ENCODE peak calls at places on chromosomes 11 and 22, in four cellular contexts. J is HCT116; D is CD8-positive, alpha-beta T cell; U is DND-41. B is an unnamed sample.

GRCh38 chr11:77650165-77650564 is 12.6 kb upstream of the CLNS1A start:
- DNase-seq in J (no peak), D (no peak), U (no peak), B (no peak)

GRCh38 chr11:67983916-67984315 is 20.0 kb downstream of the UNC93B1 start:
- DNase-seq in J (no peak), D (no peak), U (no peak), B (no peak)

GRCh38 chr22:25567305-25567704 is 2.8 kb downstream of the GRK3 start:
- DNase-seq in J (no peak), D (no peak), U (no peak), B (no peak)

GRCh38 chr11:100682247-100682969 is 4.7 kb upstream of the ARHGAP42 start:
- DNase-seq in J (peak; percentile 21), D (no peak), U (no peak), B (no peak)

GRCh38 chr11:95296165-95296564 is 65.2 kb upstream of the SESN3 start:
- DNase-seq in J (no peak), D (no peak), U (no peak), B (no peak)

GRCh38 chr11:22065472-22065871 is 127.4 kb upstream of the ANO5 start:
- DNase-seq in J (no peak), D (no peak), U (no peak), B (no peak)

GRCh38 chr11:62911137-62912130 is 9.7 kb downstream of the CHRM1 start:
- DNase-seq in J (no peak), D (no peak), U (no peak), B (no peak)

GRCh38 chr11:57745206-57745605 is 3.9 kb downstream of the SELENOH start:
- DNase-seq in J (no peak), D (no peak), U (no peak), B (no peak)

GRCh38 chr11:33258631-33259184 is 1.5 kb downstream of the HIPK3 start:
- DNase-seq in J (no peak), D (no peak), U (no peak), B (no peak)

GRCh38 chr22:38870312-38870741 is 1.7 kb downstream of the CBX6 start:
- DNase-seq in J (peak; percentile 71), D (peak; percentile 77), U (peak; percentile 90), B (peak; percentile 77)

GRCh38 chr11:32594272-32594671 is 10.6 kb downstream of the EIF3M start:
- DNase-seq in J (no peak), D (no peak), U (no peak), B (no peak)

GRCh38 chr11:65429724-65430405 is 7.3 kb downstream of the NEAT1 start:
- DNase-seq in J (no peak), D (no peak), U (peak; percentile 70), B (peak; percentile 43)
- H3K36me3 ChIP-seq in J (peaks cover 7% of the 10 kb centered on the region), D (no peaks in the 10 kb centered on the region), U (peaks cover 36% of the 10 kb centered on the region), B (no peaks in the 10 kb centered on the region)

GRCh38 chr11:837189-837989 is 4.6 kb downstream of the CD151 start:
- DNase-seq in J (no peak), D (no peak), U (no peak), B (no peak)
- H3K4me1 ChIP-seq in J (peaks cover 34% of the 10 kb centered on the region), D (peaks cover 31% of the 10 kb centered on the region), U (peaks cover 31% of the 10 kb centered on the region), B (peaks cover 17% of the 10 kb centered on the region)

DNA sequence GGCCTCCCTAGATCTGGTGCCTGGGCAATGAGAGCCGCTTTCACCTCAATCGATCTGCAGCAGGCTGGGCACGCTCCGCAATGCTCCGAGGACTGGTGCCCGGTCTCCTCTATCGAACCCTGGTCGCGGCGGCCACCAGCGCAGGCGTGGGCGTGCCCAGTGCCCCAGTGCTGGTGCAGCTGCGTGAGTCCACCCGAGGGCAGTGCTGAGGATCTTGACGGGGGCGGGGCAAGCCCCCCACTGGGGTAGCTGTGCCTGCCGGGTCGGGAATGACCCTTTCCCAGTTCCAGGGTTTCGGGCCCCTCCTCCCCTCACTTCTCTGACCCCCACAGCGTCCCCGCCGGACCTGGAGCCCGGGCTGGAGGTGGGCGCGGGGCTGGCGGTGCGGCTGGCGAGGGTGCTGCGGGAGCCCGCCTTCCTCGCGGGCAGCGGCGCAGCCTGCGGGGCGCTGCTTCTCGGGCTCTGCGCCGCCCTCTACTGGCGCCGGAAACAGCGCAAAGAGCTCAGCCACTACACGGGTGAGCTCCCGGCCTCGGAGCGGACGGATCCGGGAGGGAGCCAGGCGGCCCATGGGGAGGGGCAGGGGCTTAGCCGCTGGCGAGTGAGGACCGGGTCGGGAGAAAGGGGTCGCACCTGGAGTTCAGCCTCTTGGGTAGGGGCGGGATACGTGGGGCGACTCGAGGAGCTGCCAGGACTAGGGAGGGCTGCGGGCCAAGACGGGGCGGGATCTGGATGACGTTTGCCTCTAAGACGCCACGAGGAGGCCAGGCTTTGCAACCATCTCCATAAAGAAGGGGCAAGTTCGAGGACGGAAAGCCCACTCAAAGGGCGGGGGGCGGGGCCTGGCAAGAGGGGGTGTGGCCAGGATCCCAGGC is 10.9 kb downstream of the ROBO3 start:
- DNase-seq in J (peak; percentile 94), D (peak; percentile 67), U (no peak), B (peak; percentile 81)
- H3K27ac ChIP-seq in J (peak overlapping the region; percentile 83), D (peak overlapping the region; percentile 77), U (no peak overlapping the region), B (peak overlapping the region; percentile 79)

GRCh38 chr11:134155946-134156865 is 67.6 kb downstream of the NCAPD3 start:
- DNase-seq in J (no peak), D (no peak), U (no peak), B (no peak)

GRCh38 chr11:134155456-134155855 is 68.3 kb downstream of the NCAPD3 start:
- DNase-seq in J (no peak), D (no peak), U (no peak), B (no peak)

GRCh38 chr11:134153147-134153905 is 70.4 kb downstream of the NCAPD3 start:
- DNase-seq in J (no peak), D (no peak), U (no peak), B (no peak)

GRCh38 chr11:134152692-134153091 is 71.1 kb downstream of the NCAPD3 start:
- DNase-seq in J (no peak), D (no peak), U (no peak), B (no peak)

GRCh38 chr11:134154441-134154840 is 69.3 kb downstream of the NCAPD3 start:
- DNase-seq in J (no peak), D (no peak), U (no peak), B (no peak)
- H3K36me3 ChIP-seq in J (peaks cover 65% of the 10 kb centered on the region), D (peaks cover 14% of the 10 kb centered on the region), U (peaks cover 98% of the 10 kb centered on the region), B (peaks cover 85% of the 10 kb centered on the region)

GRCh38 chr22:22925146-22925794 is 37.7 kb downstream of the IGLL5 start:
- DNase-seq in J (no peak), D (no peak), U (no peak), B (no peak)
- H3K4me1 ChIP-seq in J (no peaks in the 10 kb centered on the region), D (peaks cover 11% of the 10 kb centered on the region), U (peaks cover 24% of the 10 kb centered on the region), B (peaks cover 5% of the 10 kb centered on the region)

DNA sequence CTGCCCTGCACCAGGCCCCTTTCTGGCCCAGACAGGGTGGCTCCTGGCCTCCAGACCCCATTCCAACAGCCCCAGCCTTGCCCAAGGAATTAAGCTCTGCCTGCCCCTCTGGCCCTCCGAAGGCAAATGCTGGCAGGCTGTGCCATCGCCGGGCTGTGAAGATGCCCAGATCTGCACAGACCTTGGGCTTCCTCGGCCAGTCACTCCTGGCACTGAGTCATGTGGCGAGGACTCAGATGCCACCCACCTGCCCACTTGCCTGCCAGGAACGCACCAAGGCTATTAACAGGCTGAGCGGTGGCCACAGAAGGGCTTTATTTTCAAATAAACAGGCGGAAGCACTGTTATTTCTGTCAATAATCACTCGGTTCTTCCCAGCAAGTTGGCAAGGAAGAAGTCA is 50.3 kb upstream of the TTLL12 start:
- DNase-seq in J (no peak), D (no peak), U (no peak), B (no peak)
- H3K27ac ChIP-seq in J (no peak overlapping the region), D (no peak overlapping the region), U (no peak overlapping the region), B (no peak overlapping the region)

DNA sequence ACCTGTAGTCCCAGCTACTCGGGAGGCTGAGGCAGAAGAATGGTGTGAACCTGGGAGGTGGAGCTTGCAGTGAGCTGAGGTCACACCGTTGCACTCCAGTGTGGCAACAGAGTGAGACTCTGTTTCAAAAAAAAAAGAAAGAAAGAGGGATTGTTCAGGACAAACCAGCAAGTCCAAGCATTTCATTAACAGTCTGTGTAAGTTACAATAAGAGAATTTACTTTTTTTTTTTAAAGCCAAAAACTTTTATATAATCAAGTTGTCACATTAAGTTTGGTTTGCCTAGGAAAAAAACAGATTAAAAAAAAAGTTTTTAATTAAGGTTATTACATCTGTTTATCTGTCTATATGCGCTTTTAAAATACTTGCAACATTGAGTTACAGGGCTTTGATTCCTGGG is 10.5 kb downstream of the TMEM138 start:
- DNase-seq in J (no peak), D (no peak), U (no peak), B (no peak)
- H3K36me3 ChIP-seq in J (peaks cover 10% of the 10 kb centered on the region), D (peaks cover 22% of the 10 kb centered on the region), U (peaks cover 57% of the 10 kb centered on the region), B (peaks cover under 1% of the 10 kb centered on the region)

GRCh38 chr22:37237371-37238268 is 6.4 kb downstream of the RAC2 start:
- DNase-seq in J (no peak), D (no peak), U (no peak), B (no peak)
- H3K4me1 ChIP-seq in J (peaks cover 2% of the 10 kb centered on the region), D (peaks cover 97% of the 10 kb centered on the region), U (peaks cover 55% of the 10 kb centered on the region), B (peaks cover 87% of the 10 kb centered on the region)

DNA sequence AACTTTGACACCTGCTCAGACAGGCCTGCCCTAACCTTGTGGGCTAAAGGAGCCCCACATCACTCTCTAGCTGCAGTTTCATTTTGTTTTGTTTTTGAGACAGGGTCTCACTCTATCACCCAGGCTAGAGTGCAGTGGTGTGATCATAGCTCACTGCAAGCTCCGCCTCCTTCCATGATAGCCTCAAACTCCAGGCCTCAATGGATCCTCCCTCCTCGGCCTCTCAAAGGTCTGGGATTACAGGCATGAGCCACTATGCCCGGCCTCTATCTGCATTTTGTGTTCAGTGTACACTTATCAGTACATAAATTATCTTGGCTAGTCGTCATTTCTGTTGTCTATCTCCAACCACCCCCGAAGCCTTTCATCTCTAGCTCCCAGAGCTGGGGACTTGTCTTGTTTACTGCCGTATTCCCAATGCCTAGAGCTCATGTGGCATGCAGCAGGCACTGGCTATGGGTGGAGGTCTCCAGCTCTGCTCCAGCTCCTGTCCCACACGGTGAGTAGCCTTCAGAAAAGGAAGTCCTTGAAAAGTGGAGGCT is 22.1 kb upstream of the PEX26 start:
- DNase-seq in J (no peak), D (no peak), U (no peak), B (no peak)
- H3K27ac ChIP-seq in J (no peak overlapping the region), D (no peak overlapping the region), U (no peak overlapping the region), B (no peak overlapping the region)